ENCODE peak calls at places on chromosomes 2 and 18, in six cellular contexts. O, D, U, E, T and Y are unnamed samples.

GRCh38 chr2:45839388-45840251 is 188.1 kb downstream of the PRKCE start:
- DNase-seq in O (no peak), E (no peak), D (peak), U (peak), T (no peak), Y (no peak)

GRCh38 chr18:22467760-22468553 is 50.2 kb upstream of the CTAGE1 start:
- DNase-seq in O (no peak), U (no peak), E (no peak), D (peak), T (peak), Y (peak)

GRCh38 chr2:138012082-138012481 is 47.8 kb downstream of the HNMT start:
- DNase-seq in O (no peak), E (no peak), U (no peak), T (no peak), D (no peak), Y (no peak)

GRCh38 chr18:8798996-8799395 is 93.6 kb downstream of the MTCL1 start:
- DNase-seq in E (no peak), T (no peak), D (no peak), O (peak), U (peak), Y (no peak)

GRCh38 chr2:12950957-12951656 is 234.4 kb downstream of the TRIB2 start:
- DNase-seq in O (no peak), E (no peak), D (peak), U (no peak), T (no peak), Y (no peak)

GRCh38 chr2:71337776-71338175 is 6.2 kb downstream of the ZNF638 start:
- DNase-seq in E (no peak), T (no peak), O (peak), U (no peak), D (no peak), Y (no peak)

GRCh38 chr18:76131738-76132137 is 363.3 kb downstream of the ZNF516 start:
- DNase-seq in D (peak), O (no peak), E (no peak), T (no peak), U (no peak), Y (no peak)

GRCh38 chr18:79229451-79229850 is 160.3 kb downstream of the ATP9B start:
- DNase-seq in E (no peak), T (no peak), U (no peak), O (no peak), D (no peak), Y (no peak)

GRCh38 chr2:33236457-33236856 is 240.0 kb upstream of the RASGRP3 start:
- DNase-seq in U (no peak), O (no peak), E (no peak), T (peak), D (peak), Y (no peak)

GRCh38 chr2:233556756-233557736 is 9.5 kb downstream of the USP40 start:
- DNase-seq in E (no peak), O (peak), U (no peak), T (no peak), D (peak), Y (no peak)

GRCh38 chr2:165833156-165833555 is 39.1 kb upstream of the GALNT3 start:
- DNase-seq in D (peak), O (no peak), U (no peak), T (peak), E (no peak), Y (peak)

GRCh38 chr2:204691911-204692510 is 146.7 kb downstream of the PARD3B start:
- DNase-seq in O (peak), U (peak), D (peak), T (peak), E (peak), Y (peak)

GRCh38 chr2:174965992-174966789 is 39.0 kb downstream of the CHN1 start:
- DNase-seq in O (peak), E (peak), U (no peak), T (no peak), D (peak), Y (no peak)

GRCh38 chr2:126687086-126687485 is 31.1 kb downstream of the GYPC start:
- DNase-seq in O (no peak), T (no peak), D (no peak), U (no peak), E (no peak), Y (no peak)

GRCh38 chr2:3505771-3506170 is 13.6 kb downstream of the ADI1 start:
- DNase-seq in E (no peak), D (no peak), O (peak), T (no peak), U (no peak), Y (no peak)

GRCh38 chr2:120305296-120305695 is 40.6 kb upstream of the INHBB start:
- DNase-seq in E (peak), O (peak), T (no peak), D (no peak), U (no peak), Y (no peak)

GRCh38 chr2:164757934-164758695 is 83.5 kb downstream of the COBLL1 start:
- DNase-seq in O (no peak), U (no peak), D (peak), T (no peak), E (no peak), Y (peak)

GRCh38 chr2:119197529-119198266 is 25.9 kb upstream of the STEAP3 start:
- DNase-seq in T (no peak), U (no peak), E (no peak), D (peak), O (no peak), Y (no peak)

GRCh38 chr2:29753676-29754444 is 167.5 kb downstream of the ALK start:
- DNase-seq in O (no peak), U (no peak), D (peak), T (no peak), E (no peak), Y (peak)

GRCh38 chr2:130762910-130763385 is 7.6 kb downstream of the AMER3 start:
- DNase-seq in U (no peak), E (no peak), O (no peak), T (no peak), D (no peak), Y (no peak)

GRCh38 chr2:29518010-29518409 is 402.8 kb downstream of the CLIP4 start:
- DNase-seq in T (no peak), U (no peak), O (no peak), D (peak), E (no peak), Y (no peak)

GRCh38 chr18:48554610-48555400 is 16.0 kb downstream of the CTIF start:
- DNase-seq in O (peak), T (no peak), E (no peak), U (no peak), D (no peak), Y (no peak)

GRCh38 chr18:80231151-80231550 is 16.2 kb downstream of the PARD6G start:
- DNase-seq in T (no peak), U (no peak), O (no peak), D (no peak), E (no peak), Y (no peak)

GRCh38 chr2:241857572-241858121 is 1.0 kb downstream of the PDCD1 start:
- DNase-seq in E (no peak), U (no peak), D (no peak), T (no peak), O (no peak), Y (no peak)

GRCh38 chr2:180520206-180520605 is 460.2 kb upstream of the UBE2E3 start:
- DNase-seq in E (peak), O (no peak), D (no peak), T (no peak), U (no peak), Y (no peak)

GRCh38 chr18:68557183-68557582 is 157.7 kb downstream of the TMX3 start:
- DNase-seq in E (no peak), D (no peak), O (no peak), T (no peak), U (no peak), Y (no peak)

GRCh38 chr2:108189316-108189715 is 50.5 kb upstream of the SULT1C3 start:
- DNase-seq in O (peak), D (peak), T (no peak), E (no peak), U (no peak), Y (no peak)

GRCh38 chr2:24492283-24493272 is 1.5 kb downstream of the NCOA1 start:
- DNase-seq in T (no peak), E (peak), O (peak), U (no peak), D (peak), Y (no peak)

GRCh38 chr2:96408631-96409542 is 73.3 kb downstream of the NCAPH start:
- DNase-seq in D (peak), U (peak), O (peak), E (peak), T (peak), Y (no peak)